ENCODE peak calls at places on chromosome 5, in five cellular contexts. S is mesenchymal stem cell, X is neuronal stem cell, Y is mesendoderm, U is IMR-90. T is an unnamed sample.

GRCh38 chr5:191036-191948 is at the start of gene LRRC14B:
- DNase-seq in S (no peak), X (no peak), Y (no peak), U (no peak), T (peak; percentile 84)

GRCh38 chr5:142904421-142904820 is 134.2 kb downstream of the ARHGAP26 start:
- DNase-seq in S (no peak), X (no peak), Y (peak; percentile 88), U (no peak), T (peak; percentile 93)

GRCh38 chr5:126339215-126339805 is 83.9 kb upstream of the GRAMD2B start:
- DNase-seq in S (peak; percentile 72), X (peak; percentile 50), Y (peak; percentile 58), U (peak; percentile 75), T (peak; percentile 86)

GRCh38 chr5:112142769-112143270 is 276.3 kb downstream of the EPB41L4A start:
- DNase-seq in S (no peak), X (no peak), Y (no peak), U (peak; percentile 66), T (peak; percentile 9)

GRCh38 chr5:78328585-78329173 is 31.7 kb upstream of the SCAMP1 start:
- DNase-seq in S (peak; percentile 17), X (no peak), Y (peak; percentile 41), U (peak; percentile 40), T (no peak)

GRCh38 chr5:135489466-135490244 is 37.5 kb upstream of the TIFAB start:
- DNase-seq in S (no peak), X (no peak), Y (no peak), U (no peak), T (no peak)

GRCh38 chr5:37543216-37543615 is 164.1 kb downstream of the WDR70 start:
- DNase-seq in S (no peak), X (no peak), Y (no peak), U (no peak), T (no peak)

GRCh38 chr5:74092761-74093160 is 466.8 kb downstream of the ARHGEF28 start:
- DNase-seq in S (no peak), X (no peak), Y (no peak), U (no peak), T (no peak)

GRCh38 chr5:161676109-161676508 is 9.4 kb upstream of the GABRA6 start:
- DNase-seq in S (no peak), X (peak; percentile 11), Y (peak; percentile 77), U (no peak), T (no peak)

GRCh38 chr5:87853541-87853940 is 415.1 kb downstream of the TMEM161B start:
- DNase-seq in S (no peak), X (no peak), Y (no peak), U (no peak), T (peak; percentile 28)

GRCh38 chr5:4018007-4018406 is 422.4 kb downstream of the IRX1 start:
- DNase-seq in S (no peak), X (no peak), Y (no peak), U (no peak), T (no peak)

GRCh38 chr5:132369471-132370240 is at the start of gene SLC22A5:
- DNase-seq in S (peak; percentile 58), X (peak; percentile 65), Y (peak; percentile 87), U (peak; percentile 33), T (peak; percentile 79)

GRCh38 chr5:53350991-53351770 is 129.2 kb upstream of the FST start:
- DNase-seq in S (peak; percentile 49), X (no peak), Y (peak; percentile 49), U (peak; percentile 37), T (peak; percentile 36)

GRCh38 chr5:102554728-102555127 is 55.9 kb upstream of the SLCO6A1 start:
- DNase-seq in S (no peak), X (no peak), Y (peak; percentile 35), U (no peak), T (no peak)

GRCh38 chr5:99771296-99771695 is 763.9 kb upstream of the FAM174A start:
- DNase-seq in S (no peak), X (no peak), Y (no peak), U (no peak), T (no peak)

GRCh38 chr5:97764700-97765099 is 581.7 kb upstream of the RIOK2 start:
- DNase-seq in S (peak; percentile 26), X (no peak), Y (no peak), U (peak; percentile 94), T (peak; percentile 22)

GRCh38 chr5:91443028-91443427 is 59.9 kb upstream of the ARRDC3 start:
- DNase-seq in S (peak; percentile 24), X (no peak), Y (no peak), U (peak; percentile 69), T (peak; percentile 45)

GRCh38 chr5:142433526-142434321 is 108.9 kb upstream of the SPRY4 start:
- DNase-seq in S (peak; percentile 40), X (no peak), Y (peak; percentile 48), U (peak; percentile 47), T (no peak)

GRCh38 chr5:78320461-78320860 is 26.0 kb upstream of the AP3B1 start:
- DNase-seq in S (peak; percentile 29), X (no peak), Y (peak; percentile 32), U (peak; percentile 69), T (peak; percentile 44)

GRCh38 chr5:13976867-13977479 is 32.5 kb upstream of the DNAH5 start:
- DNase-seq in S (peak; percentile 59), X (peak; percentile 18), Y (peak; percentile 68), U (peak; percentile 70), T (peak; percentile 31)

GRCh38 chr5:175800656-175801081 is 70.7 kb upstream of the CPLX2 start:
- DNase-seq in S (no peak), X (no peak), Y (no peak), U (peak; percentile 45), T (no peak)

GRCh38 chr5:60633336-60633735 is 66.6 kb downstream of the DEPDC1B start:
- DNase-seq in S (peak; percentile 73), X (no peak), Y (peak; percentile 13), U (peak; percentile 87), T (peak; percentile 33)

GRCh38 chr5:22852807-22853670 is at the start of gene CDH12:
- DNase-seq in S (peak; percentile 32), X (peak; percentile 50), Y (peak; percentile 73), U (no peak), T (no peak)

GRCh38 chr5:61089351-61089750 is 72.9 kb downstream of the SMIM15 start:
- DNase-seq in S (peak; percentile 57), X (no peak), Y (no peak), U (peak; percentile 28), T (no peak)

GRCh38 chr5:82748688-82749091 is 328.5 kb downstream of the TMEM167A start:
- DNase-seq in S (no peak), X (no peak), Y (no peak), U (no peak), T (no peak)

GRCh38 chr5:56581426-56581825 is 233.9 kb upstream of the MAP3K1 start:
- DNase-seq in S (no peak), X (no peak), Y (no peak), U (no peak), T (no peak)

GRCh38 chr5:9653811-9654210 is 23.7 kb upstream of the TAS2R1 start:
- DNase-seq in S (peak; percentile 98), X (no peak), Y (peak; percentile 36), U (peak; percentile 97), T (peak; percentile 97)

GRCh38 chr5:147450596-147450995 is 59.3 kb downstream of the DPYSL3 start:
- DNase-seq in S (no peak), X (no peak), Y (peak; percentile 39), U (no peak), T (no peak)

GRCh38 chr5:146024034-146024433 is 81.3 kb downstream of the PLAC8L1 start:
- DNase-seq in S (no peak), X (no peak), Y (no peak), U (no peak), T (no peak)

GRCh38 chr5:685262-686171 is 7.6 kb downstream of the TPPP start:
- DNase-seq in S (no peak), X (no peak), Y (no peak), U (no peak), T (no peak)

GRCh38 chr5:14168139-14168792 is 25.1 kb downstream of the TRIO start:
- DNase-seq in S (peak; percentile 65), X (no peak), Y (no peak), U (peak; percentile 51), T (no peak)

DNA sequence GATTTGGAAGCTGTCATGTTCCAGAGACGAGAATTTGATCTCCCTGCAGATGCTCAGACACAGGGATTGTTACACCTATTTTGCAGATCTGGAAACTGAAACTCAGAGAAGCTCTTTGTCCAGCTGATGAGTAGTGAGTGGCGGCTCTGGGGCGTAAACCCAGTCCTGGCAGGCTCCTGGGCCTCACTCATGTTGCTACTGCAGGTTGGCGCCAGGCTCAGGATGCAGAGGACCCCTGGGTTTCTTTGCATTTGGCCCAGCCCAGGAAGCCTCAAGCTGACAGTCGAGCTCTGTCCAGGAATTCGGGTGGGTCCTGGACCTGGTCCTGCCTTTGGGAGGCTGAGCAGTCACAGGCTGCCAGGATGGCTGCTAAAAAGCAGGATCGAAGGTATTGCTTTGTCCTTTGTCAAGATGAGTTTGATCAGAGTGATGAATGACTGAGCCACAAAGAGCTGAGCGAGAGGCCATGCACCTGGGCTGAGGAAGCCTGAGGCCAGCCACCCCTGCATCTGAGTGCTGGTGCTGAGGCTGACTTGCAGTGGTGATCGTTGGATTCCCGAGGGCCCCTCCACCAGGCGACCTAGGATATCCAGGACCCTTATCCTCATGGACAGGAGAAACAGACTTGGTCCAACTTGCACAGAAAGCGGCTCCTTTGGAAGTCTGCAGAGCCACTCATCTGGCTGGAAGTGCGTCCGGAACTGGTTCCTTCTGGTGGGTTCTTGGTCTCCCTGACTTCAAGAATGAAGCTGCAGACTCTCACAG is 8.3 kb upstream of the RNF130 start:
- DNase-seq in S (no peak), X (no peak), Y (no peak), U (no peak), T (no peak)
- H3K4ac ChIP-seq in S (no peak overlapping the region), X (no peak overlapping the region), Y (no peak overlapping the region), U (no peak overlapping the region), T (no peak overlapping the region)

GRCh38 chr5:24351285-24351684 is 293.5 kb downstream of the CDH10 start:
- DNase-seq in S (no peak), X (no peak), Y (no peak), U (no peak), T (no peak)

DNA sequence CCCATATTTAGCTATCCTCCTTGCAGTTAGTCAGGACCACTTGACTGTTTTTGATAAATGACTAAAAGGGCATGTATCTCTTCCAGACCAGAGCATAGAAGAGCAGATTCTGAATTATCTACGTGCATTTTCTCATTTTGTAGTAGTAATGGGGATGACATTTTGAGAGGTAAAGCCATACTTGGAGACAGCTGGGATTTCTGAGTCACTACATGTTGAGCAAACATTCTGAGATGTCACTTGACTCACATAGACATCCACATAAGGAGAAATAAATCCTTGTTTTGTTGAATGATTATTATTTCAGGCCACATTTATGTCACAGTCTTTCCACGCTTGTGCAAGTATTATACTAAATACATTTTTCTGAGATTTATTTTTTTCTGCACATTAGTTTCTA is 297.6 kb downstream of the CDH10 start:
- DNase-seq in S (peak; percentile 60), X (no peak), Y (no peak), U (no peak), T (no peak)
- H2BK120ac ChIP-seq in S (no peak overlapping the region), X (no peak overlapping the region), Y (no peak overlapping the region), U (no peak overlapping the region), T (no peak overlapping the region)

GRCh38 chr5:172642046-172642409 is 965 bp downstream of the NEURL1B start:
- DNase-seq in S (peak; percentile 47), X (no peak), Y (no peak), U (peak; percentile 21), T (no peak)
- H3K4me3 ChIP-seq in S (peak overlapping the region; percentile 75), X (peak overlapping the region; percentile 95), Y (no peak overlapping the region), U (peak overlapping the region; percentile 85), T (no peak overlapping the region)

DNA sequence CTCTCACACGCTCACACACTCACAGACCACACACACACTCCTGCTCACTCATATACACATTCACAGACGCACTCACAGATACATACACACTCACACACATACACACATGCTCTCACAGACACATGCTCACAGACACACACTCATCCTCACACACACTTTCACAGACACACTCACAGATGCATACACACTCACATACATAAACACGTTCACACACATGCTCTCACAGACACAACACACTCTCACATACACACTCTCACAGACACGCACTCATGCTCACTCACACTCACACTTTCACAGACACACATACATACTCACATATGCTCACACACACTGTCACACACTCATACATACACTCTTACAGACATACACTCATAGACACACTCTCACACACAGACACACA is 82.2 kb downstream of the IRX2 start:
- DNase-seq in S (no peak), X (no peak), Y (no peak), U (no peak), T (no peak)
- H3K4ac ChIP-seq in S (no peak overlapping the region), X (no peak overlapping the region), Y (no peak overlapping the region), U (no peak overlapping the region), T (no peak overlapping the region)